ENCODE peak calls at places on chromosomes 3 and 15, in five cellular contexts. One of them, this sample, is unnamed.
A peak's percentile ranks its signal among the peaks of the same experiment; 100 is the strongest.

GRCh38 chr15:42324308-42324707 is 35.0 kb upstream of the CAPN3 start:
- DNase-seq in mesenchymal stem cell: peak; percentile 88
- DNase-seq in H9: no peak
- DNase-seq in H1: no peak
- DNase-seq in IMR-90: peak; percentile 86
- DNase-seq in this sample: no peak

GRCh38 chr15:48723964-48724363 is 78.5 kb upstream of the FBN1 start:
- DNase-seq in mesenchymal stem cell: no peak
- DNase-seq in H9: no peak
- DNase-seq in H1: no peak
- DNase-seq in IMR-90: no peak
- DNase-seq in this sample: no peak

GRCh38 chr3:66722675-66723074 is 221.9 kb upstream of the LRIG1 start:
- DNase-seq in mesenchymal stem cell: peak; percentile 86
- DNase-seq in H9: no peak
- DNase-seq in H1: no peak
- DNase-seq in IMR-90: peak; percentile 95
- DNase-seq in this sample: no peak

GRCh38 chr3:181581651-181582050 is 130.1 kb upstream of the SOX2 start:
- DNase-seq in mesenchymal stem cell: no peak
- DNase-seq in H9: no peak
- DNase-seq in H1: no peak
- DNase-seq in IMR-90: no peak
- DNase-seq in this sample: no peak

GRCh38 chr3:62870321-62870720 is 4.9 kb downstream of the CADPS start:
- DNase-seq in mesenchymal stem cell: no peak
- DNase-seq in H9: no peak
- DNase-seq in H1: no peak
- DNase-seq in IMR-90: peak; percentile 0
- DNase-seq in this sample: no peak

GRCh38 chr15:75042730-75043508 is 19.5 kb downstream of the PPCDC start:
- DNase-seq in mesenchymal stem cell: peak; percentile 85
- DNase-seq in H9: peak; percentile 73
- DNase-seq in H1: no peak
- DNase-seq in IMR-90: peak; percentile 64
- DNase-seq in this sample: no peak

GRCh38 chr3:141412087-141412935 is 44.0 kb downstream of the ZBTB38 start:
- DNase-seq in mesenchymal stem cell: peak; percentile 96
- DNase-seq in H9: no peak
- DNase-seq in H1: no peak
- DNase-seq in IMR-90: peak; percentile 96
- DNase-seq in this sample: no peak

GRCh38 chr3:15086263-15086662 is 12.7 kb downstream of the RBSN start:
- DNase-seq in mesenchymal stem cell: no peak
- DNase-seq in H9: no peak
- DNase-seq in H1: no peak
- DNase-seq in IMR-90: no peak
- DNase-seq in this sample: no peak

GRCh38 chr3:183515968-183516851 is 39.3 kb downstream of the KLHL6 start:
- DNase-seq in mesenchymal stem cell: no peak
- DNase-seq in H9: no peak
- DNase-seq in H1: no peak
- DNase-seq in IMR-90: no peak
- DNase-seq in this sample: no peak

GRCh38 chr3:13539671-13540070 is 9.3 kb upstream of the FBLN2 start:
- DNase-seq in mesenchymal stem cell: no peak
- DNase-seq in H9: peak; percentile 22
- DNase-seq in H1: no peak
- DNase-seq in IMR-90: peak; percentile 50
- DNase-seq in this sample: no peak

GRCh38 chr3:54083901-54084300 is 38.5 kb upstream of the CACNA2D3 start:
- DNase-seq in mesenchymal stem cell: no peak
- DNase-seq in H9: no peak
- DNase-seq in H1: no peak
- DNase-seq in IMR-90: no peak
- DNase-seq in this sample: no peak

GRCh38 chr3:95356764-95357501 is 1294.1 kb downstream of the NSUN3 start:
- DNase-seq in mesenchymal stem cell: no peak
- DNase-seq in H9: no peak
- DNase-seq in H1: no peak
- DNase-seq in IMR-90: no peak
- DNase-seq in this sample: no peak

GRCh38 chr15:29061746-29062660 is 176.2 kb downstream of the APBA2 start:
- DNase-seq in mesenchymal stem cell: no peak
- DNase-seq in H9: no peak
- DNase-seq in H1: no peak
- DNase-seq in IMR-90: no peak
- DNase-seq in this sample: no peak

GRCh38 chr3:171825222-171825828 is 15.0 kb upstream of the PLD1 start:
- DNase-seq in mesenchymal stem cell: peak; percentile 99
- DNase-seq in H9: no peak
- DNase-seq in H1: no peak
- DNase-seq in IMR-90: peak; percentile 96
- DNase-seq in this sample: no peak

GRCh38 chr3:168248383-168249047 is 152.8 kb upstream of the GOLIM4 start:
- DNase-seq in mesenchymal stem cell: peak; percentile 63
- DNase-seq in H9: peak; percentile 66
- DNase-seq in H1: no peak
- DNase-seq in IMR-90: peak; percentile 47
- DNase-seq in this sample: peak; percentile 57

GRCh38 chr15:68819451-68820204 is 1.1 kb downstream of the ANP32A start:
- DNase-seq in mesenchymal stem cell: peak; percentile 73
- DNase-seq in H9: peak; percentile 44
- DNase-seq in H1: no peak
- DNase-seq in IMR-90: peak; percentile 47
- DNase-seq in this sample: peak; percentile 45

GRCh38 chr15:77769700-77770099 is 137.0 kb upstream of the LINGO1 start:
- DNase-seq in mesenchymal stem cell: no peak
- DNase-seq in H9: no peak
- DNase-seq in H1: no peak
- DNase-seq in IMR-90: no peak
- DNase-seq in this sample: no peak

GRCh38 chr3:119333773-119334492 is 39.8 kb downstream of the ARHGAP31 start:
- DNase-seq in mesenchymal stem cell: no peak
- DNase-seq in H9: no peak
- DNase-seq in H1: no peak
- DNase-seq in IMR-90: no peak
- DNase-seq in this sample: no peak

GRCh38 chr15:74398183-74398582 is 30.7 kb upstream of the CYP11A1 start:
- DNase-seq in mesenchymal stem cell: no peak
- DNase-seq in H9: no peak
- DNase-seq in H1: no peak
- DNase-seq in IMR-90: no peak
- DNase-seq in this sample: no peak

GRCh38 chr3:17730318-17730967 is 12.0 kb downstream of the TBC1D5 start:
- DNase-seq in mesenchymal stem cell: peak; percentile 15
- DNase-seq in H9: no peak
- DNase-seq in H1: no peak
- DNase-seq in IMR-90: peak; percentile 49
- DNase-seq in this sample: no peak

GRCh38 chr3:53158700-53159414 is 2.2 kb upstream of the PRKCD start:
- DNase-seq in mesenchymal stem cell: no peak
- DNase-seq in H9: no peak
- DNase-seq in H1: no peak
- DNase-seq in IMR-90: no peak
- DNase-seq in this sample: no peak

GRCh38 chr3:64145438-64145837 is 79.8 kb downstream of the PRICKLE2 start:
- DNase-seq in mesenchymal stem cell: no peak
- DNase-seq in H9: no peak
- DNase-seq in H1: no peak
- DNase-seq in IMR-90: no peak
- DNase-seq in this sample: no peak

GRCh38 chr15:25737218-25737643 is 125.9 kb downstream of the ATP10A start:
- DNase-seq in mesenchymal stem cell: no peak
- DNase-seq in H9: no peak
- DNase-seq in H1: no peak
- DNase-seq in IMR-90: peak; percentile 41
- DNase-seq in this sample: no peak

GRCh38 chr15:83474578-83474977 is 27.4 kb downstream of the SH3GL3 start:
- DNase-seq in mesenchymal stem cell: no peak
- DNase-seq in H9: no peak
- DNase-seq in H1: no peak
- DNase-seq in IMR-90: no peak
- DNase-seq in this sample: no peak

GRCh38 chr15:83470895-83471294 is 23.8 kb downstream of the SH3GL3 start:
- DNase-seq in mesenchymal stem cell: no peak
- DNase-seq in H9: no peak
- DNase-seq in H1: no peak
- DNase-seq in IMR-90: no peak
- DNase-seq in this sample: no peak

GRCh38 chr3:9685216-9686049 is 18.2 kb upstream of the CPNE9 start:
- DNase-seq in mesenchymal stem cell: no peak
- DNase-seq in H9: no peak
- DNase-seq in H1: no peak
- DNase-seq in IMR-90: no peak
- DNase-seq in this sample: no peak

GRCh38 chr3:116077557-116077956 is 367.7 kb downstream of the LSAMP start:
- DNase-seq in mesenchymal stem cell: no peak
- DNase-seq in H9: no peak
- DNase-seq in H1: no peak
- DNase-seq in IMR-90: no peak
- DNase-seq in this sample: no peak

GRCh38 chr3:9175421-9175820 is 74.0 kb downstream of the SRGAP3 start:
- DNase-seq in mesenchymal stem cell: no peak
- DNase-seq in H9: no peak
- DNase-seq in H1: no peak
- DNase-seq in IMR-90: no peak
- DNase-seq in this sample: no peak

GRCh38 chr3:55879901-55880331 is 392.8 kb upstream of the WNT5A start:
- DNase-seq in mesenchymal stem cell: peak; percentile 70
- DNase-seq in H9: no peak
- DNase-seq in H1: no peak
- DNase-seq in IMR-90: peak; percentile 65
- DNase-seq in this sample: no peak

GRCh38 chr3:67489816-67490215 is 164.6 kb downstream of the SUCLG2 start:
- DNase-seq in mesenchymal stem cell: peak; percentile 61
- DNase-seq in H9: no peak
- DNase-seq in H1: no peak
- DNase-seq in IMR-90: peak; percentile 48
- DNase-seq in this sample: no peak

GRCh38 chr3:64352596-64352989 is 127.3 kb upstream of the PRICKLE2 start:
- DNase-seq in mesenchymal stem cell: peak; percentile 40
- DNase-seq in H9: no peak
- DNase-seq in H1: no peak
- DNase-seq in IMR-90: no peak
- DNase-seq in this sample: no peak

GRCh38 chr15:56038015-56038414 is 44.6 kb upstream of the NEDD4 start:
- DNase-seq in mesenchymal stem cell: peak; percentile 14
- DNase-seq in H9: no peak
- DNase-seq in H1: no peak
- DNase-seq in IMR-90: peak; percentile 67
- DNase-seq in this sample: no peak

GRCh38 chr3:105957722-105958121 is 88.9 kb upstream of the CBLB start:
- DNase-seq in mesenchymal stem cell: no peak
- DNase-seq in H9: no peak
- DNase-seq in H1: no peak
- DNase-seq in IMR-90: peak; percentile 85
- DNase-seq in this sample: no peak

GRCh38 chr15:90586948-90587347 is 57.2 kb downstream of the CRTC3 start:
- DNase-seq in mesenchymal stem cell: no peak
- DNase-seq in H9: no peak
- DNase-seq in H1: no peak
- DNase-seq in IMR-90: no peak
- DNase-seq in this sample: no peak

GRCh38 chr15:41919954-41920538 is 26.2 kb upstream of the SPTBN5 start:
- DNase-seq in mesenchymal stem cell: peak; percentile 95
- DNase-seq in H9: no peak
- DNase-seq in H1: no peak
- DNase-seq in IMR-90: peak; percentile 97
- DNase-seq in this sample: no peak

GRCh38 chr15:90178468-90179435 is 22.4 kb upstream of the SEMA4B start:
- DNase-seq in mesenchymal stem cell: no peak
- DNase-seq in H9: no peak
- DNase-seq in H1: no peak
- DNase-seq in IMR-90: no peak
- DNase-seq in this sample: no peak

GRCh38 chr15:90030376-90030775 is 29.3 kb downstream of the ZNF710 start:
- DNase-seq in mesenchymal stem cell: no peak
- DNase-seq in H9: no peak
- DNase-seq in H1: no peak
- DNase-seq in IMR-90: no peak
- DNase-seq in this sample: no peak

GRCh38 chr3:4492240-4493007 is 724 bp upstream of the ITPR1 start:
- DNase-seq in mesenchymal stem cell: peak; percentile 80
- DNase-seq in H9: peak; percentile 67
- DNase-seq in H1: peak; percentile 21
- DNase-seq in IMR-90: peak; percentile 58
- DNase-seq in this sample: peak; percentile 43

GRCh38 chr3:185552358-185552877 is at the start of gene LIPH:
- DNase-seq in mesenchymal stem cell: peak; percentile 12
- DNase-seq in H9: no peak
- DNase-seq in H1: no peak
- DNase-seq in IMR-90: peak; percentile 30
- DNase-seq in this sample: no peak

GRCh38 chr3:194140520-194141414 is 4.8 kb downstream of the HES1 start:
- DNase-seq in mesenchymal stem cell: peak; percentile 90
- DNase-seq in H9: peak; percentile 86
- DNase-seq in H1: no peak
- DNase-seq in IMR-90: no peak
- DNase-seq in this sample: peak; percentile 44
- H2BK15ac ChIP-seq in mesenchymal stem cell: peak overlapping the region; percentile 63
- H2BK15ac ChIP-seq in H9: no peak overlapping the region
- H2BK15ac ChIP-seq in H1: no peak overlapping the region
- H2BK15ac ChIP-seq in IMR-90: no peak overlapping the region
- H2BK15ac ChIP-seq in this sample: peak overlapping the region; percentile 30

GRCh38 chr3:196563721-196564225 is 4.6 kb downstream of the WDR53 start:
- DNase-seq in mesenchymal stem cell: peak; percentile 23
- DNase-seq in H9: no peak
- DNase-seq in H1: no peak
- DNase-seq in IMR-90: peak; percentile 34
- DNase-seq in this sample: no peak

GRCh38 chr3:196569003-196569516 is 600 bp downstream of the FBXO45 start:
- DNase-seq in mesenchymal stem cell: peak; percentile 53
- DNase-seq in H9: peak; percentile 57
- DNase-seq in H1: peak; percentile 13
- DNase-seq in IMR-90: peak; percentile 26
- DNase-seq in this sample: no peak

GRCh38 chr3:196572389-196572788 is 3.9 kb downstream of the FBXO45 start:
- DNase-seq in mesenchymal stem cell: no peak
- DNase-seq in H9: no peak
- DNase-seq in H1: no peak
- DNase-seq in IMR-90: no peak
- DNase-seq in this sample: no peak

GRCh38 chr3:196568246-196569002 is at the start of the genes FBXO45 and WDR53:
- DNase-seq in mesenchymal stem cell: peak; percentile 94
- DNase-seq in H9: peak; percentile 94
- DNase-seq in H1: peak; percentile 86
- DNase-seq in IMR-90: peak; percentile 93
- DNase-seq in this sample: peak; percentile 93
- H3K14ac ChIP-seq in mesenchymal stem cell: peak within 1 kb of the TSS; percentile 48
- H3K14ac ChIP-seq in H9: peak within 1 kb of the TSS; percentile 89
- H3K14ac ChIP-seq in H1: no peak within 1 kb of the TSS
- H3K14ac ChIP-seq in IMR-90: peak within 1 kb of the TSS; percentile 96
- H3K14ac ChIP-seq in this sample: peak within 1 kb of the TSS; percentile 95

GRCh38 chr15:51416129-51416528 is 74.7 kb downstream of the GLDN start:
- DNase-seq in mesenchymal stem cell: no peak
- DNase-seq in H9: no peak
- DNase-seq in H1: no peak
- DNase-seq in IMR-90: no peak
- DNase-seq in this sample: no peak
- H2BK15ac ChIP-seq in mesenchymal stem cell: no peak overlapping the region
- H2BK15ac ChIP-seq in H9: no peak overlapping the region
- H2BK15ac ChIP-seq in H1: no peak overlapping the region
- H2BK15ac ChIP-seq in IMR-90: no peak overlapping the region
- H2BK15ac ChIP-seq in this sample: no peak overlapping the region

GRCh38 chr15:66841953-66842681 is 140.1 kb downstream of the SMAD6 start:
- DNase-seq in mesenchymal stem cell: peak; percentile 96
- DNase-seq in H9: no peak
- DNase-seq in H1: no peak
- DNase-seq in IMR-90: peak; percentile 89
- DNase-seq in this sample: peak; percentile 46
- H3K14ac ChIP-seq in mesenchymal stem cell: no peak overlapping the region
- H3K14ac ChIP-seq in H9: no peak overlapping the region
- H3K14ac ChIP-seq in H1: no peak overlapping the region
- H3K14ac ChIP-seq in IMR-90: peak overlapping the region; percentile 19
- H3K14ac ChIP-seq in this sample: no peak overlapping the region